ENCODE peak calls at places on chromosomes 3 and 15, in four cellular contexts. Y is K562, P is HepG2, C is GM12878. J is an unnamed sample.
A peak's percentile ranks its signal among the peaks of the same experiment; 100 is the strongest.

GRCh38 chr3:180280601-180281000 is 243.9 kb upstream of the PEX5L start:
- DNase-seq in C (no peak), P (no peak), Y (no peak), J (no peak)

GRCh38 chr3:57080171-57080570 is 19.7 kb downstream of the SPATA12 start:
- DNase-seq in P (no peak), C (no peak), Y (no peak), J (no peak)

GRCh38 chr3:177934001-177934891 is 602.0 kb upstream of the KCNMB2 start:
- DNase-seq in P (peak; percentile 14), Y (no peak), C (no peak), J (no peak)

GRCh38 chr3:100992086-100993033 is 861 bp downstream of the ABI3BP start:
- DNase-seq in Y (no peak), C (no peak), P (no peak), J (peak; percentile 27)

GRCh38 chr3:180417241-180417640 is 184.7 kb upstream of the TTC14 start:
- DNase-seq in C (no peak), Y (no peak), P (no peak), J (no peak)

GRCh38 chr3:24510030-24510648 is 15.5 kb upstream of the THRB start:
- DNase-seq in C (no peak), P (no peak), Y (peak; percentile 29), J (no peak)

GRCh38 chr15:29668120-29668602 is 154.1 kb downstream of the TJP1 start:
- DNase-seq in Y (peak; percentile 68), P (peak; percentile 89), C (peak; percentile 2), J (peak; percentile 76)

GRCh38 chr3:167575000-167575399 is 78.7 kb downstream of the WDR49 start:
- DNase-seq in Y (no peak), C (no peak), P (no peak), J (peak; percentile 40)

GRCh38 chr15:73882761-73883419 is 9.5 kb downstream of the TBC1D21 start:
- DNase-seq in C (no peak), Y (no peak), P (no peak), J (no peak)

GRCh38 chr3:136659253-136659652 is 92.9 kb downstream of the STAG1 start:
- DNase-seq in C (no peak), P (no peak), Y (peak; percentile 25), J (peak; percentile 37)

GRCh38 chr15:38535451-38536200 is 29.0 kb downstream of the RASGRP1 start:
- DNase-seq in C (no peak), Y (no peak), P (no peak), J (no peak)

GRCh38 chr3:123813876-123814275 is 70.3 kb downstream of the MYLK start:
- DNase-seq in C (no peak), P (no peak), Y (no peak), J (no peak)

GRCh38 chr3:38471260-38471857 is 17.7 kb downstream of the ACVR2B start:
- DNase-seq in P (peak; percentile 58), C (no peak), Y (no peak), J (no peak)

GRCh38 chr15:88636654-88637053 is 2.2 kb upstream of the ISG20 start:
- DNase-seq in C (no peak), P (no peak), Y (no peak), J (no peak)

GRCh38 chr3:183845090-183845489 is 19.7 kb upstream of the MAP6D1 start:
- DNase-seq in C (no peak), P (no peak), Y (no peak), J (no peak)

GRCh38 chr3:183845608-183846288 is 20.4 kb upstream of the MAP6D1 start:
- DNase-seq in P (no peak), Y (no peak), C (no peak), J (no peak)

GRCh38 chr3:183839751-183840150 is 14.4 kb upstream of the MAP6D1 start:
- DNase-seq in Y (no peak), C (no peak), P (no peak), J (no peak)

GRCh38 chr3:183844606-183845005 is 19.2 kb upstream of the MAP6D1 start:
- DNase-seq in P (peak; percentile 15), C (no peak), Y (no peak), J (no peak)
- TF ChIP-seq TARDBP in P (no peak), C (no peak), Y (no peak), J (no peak)

GRCh38 chr3:47634996-47635395 is 56.3 kb upstream of the CSPG5 start:
- DNase-seq in Y (no peak), C (no peak), P (no peak), J (no peak)
- TF ChIP-seq TARDBP in Y (no peak), C (no peak), P (no peak), J (no peak)

GRCh38 chr15:71312194-71312708 is 197.0 kb downstream of the THSD4 start:
- DNase-seq in C (no peak), Y (no peak), P (no peak), J (no peak)
- TF ChIP-seq TARDBP in C (no peak), Y (no peak), P (no peak), J (no peak)

DNA sequence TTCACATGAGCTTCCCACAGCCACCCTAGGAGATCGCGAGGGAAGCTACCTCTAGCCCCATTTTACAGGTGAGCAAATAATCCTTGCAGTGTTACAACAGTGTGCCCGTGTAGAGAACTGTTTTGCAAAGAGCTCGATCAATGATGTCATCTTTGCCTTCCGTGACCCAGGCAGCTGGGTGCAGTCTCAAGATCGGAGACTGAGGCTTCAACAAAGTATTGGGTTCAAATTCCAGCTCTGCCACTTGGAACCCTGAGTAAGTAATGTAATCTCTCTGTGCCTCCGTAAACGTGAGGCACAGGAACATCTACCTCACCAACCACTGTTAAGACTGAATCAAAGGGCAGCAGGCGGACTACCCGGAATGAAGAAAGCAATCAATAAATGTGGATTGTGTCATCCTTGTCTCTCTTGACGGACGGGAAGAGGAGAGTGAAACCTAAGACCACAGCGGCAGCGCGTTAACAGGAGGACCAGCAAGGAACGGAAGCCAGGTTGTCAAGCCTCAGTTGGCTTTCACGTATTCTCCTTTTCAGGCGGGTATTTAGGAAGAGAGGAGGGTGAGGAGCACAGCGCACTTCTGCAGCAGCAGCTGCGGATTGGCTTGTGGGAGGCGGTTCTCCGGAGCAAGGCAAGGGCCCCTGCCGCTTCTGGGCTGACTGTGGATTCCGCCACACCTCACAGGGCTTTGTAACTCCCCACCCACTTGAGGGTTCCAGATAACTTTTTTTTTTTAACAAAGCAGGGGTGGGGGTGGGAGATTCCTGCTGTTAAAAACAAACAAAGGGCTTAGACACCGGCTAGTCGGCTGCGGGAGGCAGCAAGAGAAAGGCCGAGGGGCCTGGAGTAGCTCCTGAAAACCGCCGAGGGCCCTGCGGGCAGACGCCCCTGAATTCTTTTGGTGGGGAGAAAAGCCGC is 1.5 kb upstream of the SMAD3 start:
- DNase-seq in Y (peak; percentile 73), P (peak; percentile 90), C (no peak), J (peak; percentile 69)
- TF ChIP-seq TARDBP in Y (no peak), P (peak; percentile 72), C (no peak), J (no peak)

GRCh38 chr3:127817331-127817821 is 4.9 kb downstream of the MGLL start:
- DNase-seq in C (no peak), Y (no peak), P (no peak), J (no peak)

GRCh38 chr3:127819656-127820055 is 2.7 kb downstream of the MGLL start:
- DNase-seq in Y (no peak), C (no peak), P (no peak), J (no peak)

GRCh38 chr3:127820871-127821853 is 1.2 kb downstream of the MGLL start:
- DNase-seq in C (no peak), Y (peak; percentile 29), P (no peak), J (no peak)

GRCh38 chr3:127820221-127820870 is 2.0 kb downstream of the MGLL start:
- DNase-seq in Y (no peak), P (no peak), C (peak; percentile 41), J (peak; percentile 39)

GRCh38 chr3:127819086-127819485 is 3.2 kb downstream of the MGLL start:
- DNase-seq in P (no peak), Y (no peak), C (no peak), J (no peak)
- TF ChIP-seq TARDBP in P (no peak), Y (no peak), C (no peak), J (no peak)

GRCh38 chr15:69998541-69999391 is 99.0 kb downstream of the TLE3 start:
- DNase-seq in P (no peak), C (no peak), Y (no peak), J (no peak)

GRCh38 chr15:69994429-69995201 is 103.1 kb downstream of the TLE3 start:
- DNase-seq in P (no peak), Y (no peak), C (no peak), J (no peak)

GRCh38 chr15:69996842-69997478 is 100.8 kb downstream of the TLE3 start:
- DNase-seq in Y (no peak), P (no peak), C (no peak), J (no peak)

GRCh38 chr15:69997701-69998273 is 99.9 kb downstream of the TLE3 start:
- DNase-seq in Y (no peak), C (no peak), P (no peak), J (no peak)

GRCh38 chr15:69996321-69996720 is 101.4 kb downstream of the TLE3 start:
- DNase-seq in Y (no peak), C (no peak), P (no peak), J (no peak)
- TF ChIP-seq TARDBP in Y (no peak), C (no peak), P (no peak), J (no peak)

GRCh38 chr3:153052096-153052460 is 109.9 kb upstream of the RAP2B start:
- DNase-seq in P (peak; percentile 6), C (no peak), Y (peak; percentile 56), J (no peak)
- TF ChIP-seq TARDBP in P (no peak), C (no peak), Y (no peak), J (no peak)

GRCh38 chr3:143135150-143135549 is 15.6 kb downstream of the CHST2 start:
- DNase-seq in P (no peak), Y (no peak), C (no peak), J (no peak)
- TF ChIP-seq TARDBP in P (no peak), Y (no peak), C (no peak), J (no peak)

GRCh38 chr3:131349946-131350347 is 31.6 kb upstream of the NUDT16 start:
- DNase-seq in Y (no peak), P (no peak), C (no peak), J (no peak)
- TF ChIP-seq TARDBP in Y (no peak), P (no peak), C (no peak), J (no peak)